ENCODE peak calls at places on chromosomes 4 and X, in five cellular contexts. E, I, L, P and K are unnamed samples.
A peak's percentile ranks its signal among the peaks of the same experiment; 100 is the strongest.

GRCh38 chr4:167114416-167114971 is 119.8 kb downstream of the SPOCK3 start:
- DNase-seq in E (no peak), I (no peak), L (no peak), P (no peak), K (peak; percentile 82)

GRCh38 chrX:148580016-148580415 is 79.6 kb downstream of the AFF2 start:
- DNase-seq in E (no peak), I (no peak), L (no peak), P (no peak), K (no peak)

GRCh38 chr4:67558493-67558892 is at the start of gene STAP1:
- DNase-seq in E (no peak), I (no peak), L (no peak), P (no peak), K (no peak)

GRCh38 chr4:98653006-98653405 is 5.4 kb downstream of the TSPAN5 start:
- DNase-seq in E (no peak), I (no peak), L (no peak), P (no peak), K (peak; percentile 55)

GRCh38 chr4:183140911-183141320 is 41.9 kb downstream of the WWC2 start:
- DNase-seq in E (no peak), I (no peak), L (no peak), P (no peak), K (peak; percentile 23)

GRCh38 chr4:53050361-53050774 is 188.3 kb downstream of the RASL11B start:
- DNase-seq in E (no peak), I (no peak), L (no peak), P (peak; percentile 43), K (no peak)

GRCh38 chr4:2065106-2065930 is 6.2 kb downstream of the NAT8L start:
- DNase-seq in E (no peak), I (no peak), L (no peak), P (no peak), K (no peak)

GRCh38 chr4:88582493-88582892 is 9.8 kb upstream of the HERC3 start:
- DNase-seq in E (no peak), I (no peak), L (no peak), P (no peak), K (peak; percentile 73)

GRCh38 chr4:42646999-42647541 is 9.8 kb downstream of the ATP8A1 start:
- DNase-seq in E (no peak), I (no peak), L (no peak), P (no peak), K (no peak)

GRCh38 chr4:146638801-146639351 is at the start of gene POU4F2:
- DNase-seq in E (no peak), I (no peak), L (no peak), P (no peak), K (no peak)

GRCh38 chr4:44145868-44146267 is 302.7 kb downstream of the KCTD8 start:
- DNase-seq in E (no peak), I (no peak), L (no peak), P (no peak), K (peak; percentile 90)

GRCh38 chr4:1983846-1984405 is 24.8 kb downstream of the NELFA start:
- DNase-seq in E (no peak), I (no peak), L (no peak), P (no peak), K (no peak)

GRCh38 chr4:126221262-126221661 is 906.5 kb downstream of the FAT4 start:
- DNase-seq in E (no peak), I (no peak), L (no peak), P (no peak), K (no peak)

GRCh38 chr4:133759428-133759827 is 442.2 kb downstream of the PABPC4L start:
- DNase-seq in E (no peak), I (no peak), L (no peak), P (no peak), K (no peak)

GRCh38 chrX:49247916-49248811 is 12.9 kb downstream of the CCDC22 start:
- DNase-seq in E (peak; percentile 40), I (no peak), L (no peak), P (no peak), K (no peak)

GRCh38 chrX:31279359-31279758 is 207.5 kb upstream of the FTHL17 start:
- DNase-seq in E (no peak), I (no peak), L (no peak), P (no peak), K (peak; percentile 90)

GRCh38 chrX:134895785-134896184 is 95.0 kb upstream of the SMIM10 start:
- DNase-seq in E (no peak), I (no peak), L (no peak), P (no peak), K (no peak)

GRCh38 chr4:39348371-39349265 is 17.5 kb downstream of the RFC1 start:
- DNase-seq in E (no peak), I (no peak), L (no peak), P (no peak), K (peak; percentile 35)

GRCh38 chrX:39327255-39327654 is 526.0 kb downstream of the MID1IP1 start:
- DNase-seq in E (no peak), I (no peak), L (no peak), P (no peak), K (no peak)